ENCODE peak calls at places on chromosomes 6 and 20, in four cellular contexts. I is GM12878, S is K562, P is HL-60. U is an unnamed sample.

GRCh38 chr20:18813483-18813882 is at the start of gene SCP2D1:
- DNase-seq in I (no peak), S (no peak), P (no peak), U (no peak)

GRCh38 chr6:3616565-3617176 is 134.8 kb downstream of the PXDC1 start:
- DNase-seq in S (no peak), I (no peak), P (no peak), U (no peak)

GRCh38 chr6:104404377-104404776 is 455.3 kb downstream of the HACE1 start:
- DNase-seq in P (no peak), S (no peak), I (no peak), U (no peak)

GRCh38 chr6:136927313-136927712 is 5.2 kb downstream of the SLC35D3 start:
- DNase-seq in P (peak), I (no peak), S (peak), U (peak)

GRCh38 chr6:105804436-105804835 is 281.7 kb upstream of the PRDM1 start:
- DNase-seq in P (no peak), I (no peak), S (no peak), U (no peak)

GRCh38 chr20:37095108-37095608 is 639 bp downstream of the RBL1 start:
- DNase-seq in I (no peak), P (peak), S (peak), U (peak)

GRCh38 chr20:37821691-37822655 is 81.0 kb upstream of the VSTM2L start:
- DNase-seq in P (no peak), I (no peak), S (no peak), U (no peak)

GRCh38 chr6:48426636-48427035 is 315.6 kb upstream of the PTCHD4 start:
- DNase-seq in I (no peak), P (no peak), S (no peak), U (no peak)

GRCh38 chr6:44286285-44286565 is 16.0 kb downstream of the TMEM151B start:
- DNase-seq in P (no peak), I (no peak), S (no peak), U (no peak)

GRCh38 chr20:39778847-39779641 is 816.9 kb downstream of the DHX35 start:
- DNase-seq in S (no peak), I (no peak), P (no peak), U (no peak)

GRCh38 chr6:111850288-111850937 is 22.8 kb downstream of the FYN start:
- DNase-seq in P (no peak), I (no peak), S (no peak), U (no peak)

GRCh38 chr6:163369628-163370365 is 44.7 kb upstream of the QKI start:
- DNase-seq in S (no peak), P (no peak), I (no peak), U (no peak)

GRCh38 chr6:70706491-70707123 is 38.9 kb downstream of the SMAP1 start:
- DNase-seq in S (peak), P (peak), I (no peak), U (no peak)

GRCh38 chr6:70705772-70706171 is 38.1 kb downstream of the SMAP1 start:
- DNase-seq in I (no peak), S (no peak), P (no peak), U (no peak)

GRCh38 chr6:70708448-70708847 is 40.8 kb downstream of the SMAP1 start:
- DNase-seq in I (no peak), P (no peak), S (no peak), U (no peak)

GRCh38 chr6:70709826-70710225 is 42.1 kb downstream of the SMAP1 start:
- DNase-seq in P (no peak), I (no peak), S (no peak), U (no peak)

DNA sequence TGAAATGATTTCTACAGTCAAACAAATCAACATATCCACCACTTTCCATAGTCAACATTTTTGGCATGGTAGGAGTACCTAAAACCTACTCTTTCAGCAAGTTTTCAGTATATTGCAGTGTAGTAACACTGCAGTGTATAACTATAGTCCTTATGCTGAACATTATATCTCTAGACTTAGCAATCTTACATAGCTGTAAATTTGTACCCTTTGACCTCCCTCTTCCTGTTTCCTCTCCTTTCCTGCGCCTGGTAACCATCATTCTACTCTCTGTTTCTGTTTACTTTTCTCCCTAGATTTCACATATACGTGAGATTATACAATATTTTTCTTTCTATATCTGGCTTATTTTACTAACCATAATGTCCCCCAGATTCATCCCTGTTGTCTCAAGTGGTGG is 40.2 kb downstream of the SMAP1 start:
- DNase-seq in P (no peak), I (no peak), S (no peak), U (no peak)
- TF ChIP-seq SPI1 in P (no peak), I (no peak), S (no peak), U (no peak)

GRCh38 chr6:53263915-53264314 is 84.8 kb downstream of the ELOVL5 start:
- DNase-seq in I (no peak), S (no peak), P (no peak), U (no peak)
- TF ChIP-seq SPI1 in I (no peak), S (no peak), P (no peak), U (no peak)

GRCh38 chr6:160987265-160987664 is 4.3 kb upstream of the MAP3K4 start:
- DNase-seq in P (no peak), S (no peak), I (no peak), U (no peak)

GRCh38 chr6:160991411-160992322 is at the start of gene MAP3K4:
- DNase-seq in I (no peak), P (peak), S (peak), U (peak)

GRCh38 chr6:160992323-160993314 is 1.1 kb downstream of the MAP3K4 start:
- DNase-seq in I (no peak), P (peak), S (peak), U (no peak)

GRCh38 chr6:160986831-160987230 is 4.7 kb upstream of the MAP3K4 start:
- DNase-seq in S (no peak), I (no peak), P (peak), U (no peak)

GRCh38 chr6:160990847-160991410 is 640 bp upstream of the MAP3K4 start:
- DNase-seq in I (no peak), P (no peak), S (no peak), U (no peak)
- TF ChIP-seq SPI1 in I (no peak), P (no peak), S (no peak), U (no peak)

GRCh38 chr6:46025573-46025972 is 9.9 kb upstream of the CLIC5 start:
- DNase-seq in S (no peak), I (no peak), P (no peak), U (no peak)

GRCh38 chr6:46024122-46024769 is 8.6 kb upstream of the CLIC5 start:
- DNase-seq in P (no peak), I (no peak), S (no peak), U (no peak)

GRCh38 chr6:46029602-46030001 is 13.9 kb upstream of the CLIC5 start:
- DNase-seq in P (no peak), S (no peak), I (no peak), U (no peak)

GRCh38 chr6:46023216-46023915 is 7.7 kb upstream of the CLIC5 start:
- DNase-seq in P (no peak), S (no peak), I (no peak), U (no peak)

GRCh38 chr6:46026307-46026706 is 10.6 kb upstream of the CLIC5 start:
- DNase-seq in S (no peak), P (no peak), I (no peak), U (no peak)
- TF ChIP-seq SPI1 in S (no peak), P (no peak), I (no peak), U (no peak)

DNA sequence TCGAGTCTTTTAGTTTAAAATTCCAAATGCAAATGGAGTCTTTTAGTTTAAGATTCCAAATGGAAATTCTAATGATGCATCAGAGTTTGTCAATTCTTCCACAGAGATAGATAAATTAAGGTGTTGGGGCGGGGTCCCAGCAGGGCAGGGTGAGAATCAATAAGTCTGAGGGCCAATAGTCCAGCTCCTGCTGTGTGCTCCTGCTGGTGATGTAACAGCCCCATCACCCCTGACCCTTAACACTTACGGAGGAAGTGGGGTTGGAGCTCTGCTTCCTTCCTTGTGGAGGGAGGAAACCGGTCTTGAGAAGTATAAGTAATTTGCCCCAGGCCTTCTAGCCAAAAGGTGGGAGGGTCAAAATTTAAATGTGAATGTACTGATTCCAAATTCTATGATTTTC is 17.3 kb downstream of the ZBTB2 start:
- DNase-seq in S (peak), I (no peak), P (peak), U (no peak)
- TF ChIP-seq SPI1 in S (peak), I (no peak), P (peak), U (no peak)

GRCh38 chr6:142048593-142048980 is 84.1 kb upstream of the GJE1 start:
- DNase-seq in P (no peak), I (no peak), S (no peak), U (no peak)

GRCh38 chr6:142051404-142051803 is 81.3 kb upstream of the GJE1 start:
- DNase-seq in P (no peak), I (no peak), S (no peak), U (no peak)

GRCh38 chr6:142047934-142048592 is 84.7 kb upstream of the GJE1 start:
- DNase-seq in I (no peak), S (no peak), P (no peak), U (no peak)

DNA sequence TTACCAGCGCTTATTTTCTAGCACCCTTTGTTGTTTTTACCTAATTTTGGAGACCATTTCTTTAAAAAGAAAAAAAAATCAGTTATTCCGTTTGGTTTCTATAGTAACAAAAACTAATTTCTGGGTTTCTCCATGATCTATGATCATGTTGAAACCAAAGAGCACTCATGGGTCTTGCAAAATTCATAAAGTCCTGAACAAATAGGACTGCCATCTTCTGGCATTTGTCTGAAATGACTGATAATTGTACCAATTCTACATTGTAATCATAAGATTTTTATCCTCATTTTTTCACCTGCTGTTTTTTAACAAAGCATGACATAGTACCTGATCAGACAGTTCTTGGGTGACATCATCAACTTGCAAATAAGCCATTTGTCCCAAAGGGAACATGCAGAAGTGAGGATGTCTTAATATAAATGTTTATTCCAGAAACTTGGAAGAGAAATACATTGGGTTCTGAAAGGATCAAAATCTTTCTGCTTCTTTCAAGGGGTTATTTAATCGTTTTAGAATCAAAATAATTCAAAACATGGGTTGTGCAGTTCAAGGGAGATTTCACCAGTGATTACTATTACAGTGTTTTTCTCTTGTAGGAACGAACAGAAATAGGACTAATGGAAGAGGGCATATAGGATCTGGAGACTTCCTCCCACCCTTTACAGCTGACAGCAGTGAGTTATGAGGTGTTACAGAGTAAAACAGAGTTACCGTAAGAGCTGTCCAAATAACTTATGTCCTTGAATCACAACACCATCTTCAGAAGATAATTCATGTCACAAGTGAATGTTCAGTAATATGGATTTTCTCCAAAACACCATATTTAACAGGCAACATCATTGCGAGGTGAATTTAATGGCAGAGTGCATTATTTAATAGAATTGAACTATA is 87.1 kb upstream of the GJE1 start:
- DNase-seq in S (no peak), I (no peak), P (no peak), U (no peak)
- TF ChIP-seq SPI1 in S (no peak), I (no peak), P (no peak), U (no peak)